ENCODE peak calls at places on chromosomes 7 and 10, in ten cellular contexts. P is ovary; F is H9; I is CD4-positive, alpha-beta memory T cell; Y is CD8-positive, alpha-beta T cell; T is tibial nerve; D is hepatocyte; B is endodermal cell; E is uterus; Q is aorta. R is an unnamed sample.

GRCh38 chr7:138170298-138170697 is 94.0 kb downstream of the AKR1D1 start:
- DNase-seq in P (no peak), F (peak; percentile 40), I (no peak), Y (no peak), T (no peak), D (no peak), B (peak; percentile 70), E (no peak), Q (no peak), R (no peak)

GRCh38 chr7:120805636-120806388 is 52.1 kb downstream of the TSPAN12 start:
- DNase-seq in P (peak; percentile 26), F (peak; percentile 63), I (peak; percentile 40), Y (peak; percentile 54), T (peak; percentile 69), D (peak; percentile 74), B (peak; percentile 86), E (peak; percentile 26), Q (no peak), R (no peak)

GRCh38 chr10:71285180-71285545 is 33.9 kb upstream of the SLC29A3 start:
- DNase-seq in P (peak; percentile 69), F (peak; percentile 79), I (no peak), Y (no peak), T (peak; percentile 23), D (peak; percentile 81), B (peak; percentile 90), E (peak; percentile 58), Q (no peak), R (no peak)

GRCh38 chr7:151451626-151452025 is 11.7 kb upstream of the CRYGN start:
- DNase-seq in P (peak; percentile 12), F (peak; percentile 24), I (no peak), Y (no peak), T (no peak), D (no peak), B (no peak), E (no peak), Q (no peak), R (no peak)

GRCh38 chr7:92425311-92425947 is 21.9 kb upstream of the GATAD1 start:
- DNase-seq in P (peak; percentile 15), F (peak; percentile 73), I (no peak), Y (no peak), T (no peak), D (no peak), B (peak; percentile 80), E (no peak), Q (no peak), R (no peak)

GRCh38 chr10:114489521-114490310 is 85.4 kb upstream of the AFAP1L2 start:
- DNase-seq in P (no peak), F (peak; percentile 75), I (no peak), Y (no peak), T (no peak), D (no peak), B (peak; percentile 63), E (no peak), Q (no peak), R (no peak)

GRCh38 chr10:91603931-91604331 is 28.9 kb downstream of the PPP1R3C start:
- DNase-seq in P (no peak), F (no peak), I (no peak), Y (no peak), T (no peak), D (peak; percentile 25), B (no peak), E (no peak), Q (no peak), R (no peak)

GRCh38 chr7:158957921-158958471 is 101.6 kb downstream of the DYNC2I1 start:
- DNase-seq in P (no peak), F (peak; percentile 74), I (peak; percentile 54), Y (peak; percentile 54), T (no peak), D (no peak), B (peak; percentile 61), E (no peak), Q (no peak), R (no peak)

GRCh38 chr7:114419441-114420107 is 5.0 kb downstream of the FOXP2 start:
- DNase-seq in P (no peak), F (no peak), I (no peak), Y (no peak), T (no peak), D (no peak), B (no peak), E (no peak), Q (no peak), R (no peak)

GRCh38 chr7:92665926-92666325 is 75.7 kb upstream of the FAM133B start:
- DNase-seq in P (no peak), F (no peak), I (no peak), Y (no peak), T (no peak), D (no peak), B (no peak), E (no peak), Q (no peak), R (no peak)

GRCh38 chr10:43940898-43941777 is 292.5 kb upstream of the ZNF32 start:
- DNase-seq in P (no peak), F (peak; percentile 7), I (no peak), Y (peak; percentile 37), T (no peak), D (no peak), B (peak; percentile 16), E (no peak), Q (no peak), R (no peak)

GRCh38 chr7:157138424-157139141 is at the start of gene UBE3C:
- DNase-seq in P (peak; percentile 96), F (peak; percentile 87), I (peak; percentile 88), Y (peak; percentile 94), T (peak; percentile 79), D (peak; percentile 96), B (peak; percentile 93), E (peak; percentile 92), Q (peak; percentile 95), R (peak; percentile 86)

DNA sequence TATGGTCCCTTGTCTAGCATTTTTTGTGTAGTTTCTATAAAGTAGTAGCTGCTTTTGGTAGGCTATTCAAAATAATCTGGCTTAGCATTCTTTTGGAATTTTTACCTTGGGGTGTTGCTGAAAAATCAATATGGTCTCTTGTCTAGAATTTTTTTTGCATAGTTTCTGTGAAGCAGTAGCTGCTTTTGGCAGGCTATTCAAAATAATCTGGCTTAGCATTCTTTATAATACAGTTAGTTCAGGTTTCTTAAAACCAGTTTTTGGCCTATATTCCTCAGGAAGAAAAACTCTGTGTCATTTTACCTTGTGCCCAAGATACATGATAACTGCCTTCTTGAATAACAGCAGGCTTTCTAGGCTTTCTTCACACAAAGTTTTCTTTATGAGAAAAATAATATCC is 302.0 kb downstream of the SUGCT start:
- DNase-seq in P (no peak), F (no peak), I (no peak), Y (no peak), T (no peak), D (no peak), B (no peak), E (no peak), Q (no peak), R (no peak)
- H3K27ac ChIP-seq in P (no peak overlapping the region), F (no peak overlapping the region), I (no peak overlapping the region), Y (no peak overlapping the region), T (no peak overlapping the region), D (peak overlapping the region; percentile 52), B (no peak overlapping the region), E (peak overlapping the region; percentile 1), Q (no peak overlapping the region), R (no peak overlapping the region)

GRCh38 chr10:79095316-79095715 is 26.6 kb downstream of the ZMIZ1 start:
- DNase-seq in P (no peak), F (no peak), I (no peak), Y (no peak), T (no peak), D (no peak), B (no peak), E (no peak), Q (no peak), R (no peak)
- H3K4me1 ChIP-seq in P (peaks cover 54% of the 10 kb centered on the region), F (peaks cover 5% of the 10 kb centered on the region), I (peaks cover 31% of the 10 kb centered on the region), Y (no peaks in the 10 kb centered on the region), T (peaks cover 99% of the 10 kb centered on the region), D (peaks cover 32% of the 10 kb centered on the region), B (peaks cover 21% of the 10 kb centered on the region), E (peaks cover 42% of the 10 kb centered on the region), Q (no peaks in the 10 kb centered on the region), R (peaks cover 13% of the 10 kb centered on the region)

GRCh38 chr7:33805630-33806233 is 99.6 kb upstream of the BMPER start:
- DNase-seq in P (no peak), F (no peak), I (no peak), Y (no peak), T (peak; percentile 41), D (peak; percentile 15), B (no peak), E (peak; percentile 31), Q (peak; percentile 45), R (no peak)
- H3K27ac ChIP-seq in P (no peak overlapping the region), F (no peak overlapping the region), I (no peak overlapping the region), Y (no peak overlapping the region), T (peak overlapping the region; percentile 38), D (no peak overlapping the region), B (no peak overlapping the region), E (peak overlapping the region; percentile 46), Q (no peak overlapping the region), R (no peak overlapping the region)

GRCh38 chr7:5497158-5498103 is 73.8 kb upstream of the TNRC18 start:
- DNase-seq in P (no peak), F (no peak), I (no peak), Y (no peak), T (no peak), D (peak; percentile 46), B (peak; percentile 70), E (no peak), Q (no peak), R (no peak)
- H3K4me1 ChIP-seq in P (peaks cover 3% of the 10 kb centered on the region), F (peaks cover 2% of the 10 kb centered on the region), I (peaks cover 16% of the 10 kb centered on the region), Y (peaks cover 28% of the 10 kb centered on the region), T (peaks cover 22% of the 10 kb centered on the region), D (peaks cover 12% of the 10 kb centered on the region), B (peaks cover 5% of the 10 kb centered on the region), E (peaks cover 4% of the 10 kb centered on the region), Q (no peaks in the 10 kb centered on the region), R (peaks cover 7% of the 10 kb centered on the region)

GRCh38 chr7:116812905-116813304 is 49.5 kb upstream of the CAPZA2 start:
- DNase-seq in P (no peak), F (no peak), I (no peak), Y (no peak), T (no peak), D (peak; percentile 54), B (no peak), E (no peak), Q (no peak), R (no peak)
- H3K27ac ChIP-seq in P (no peak overlapping the region), F (no peak overlapping the region), I (no peak overlapping the region), Y (no peak overlapping the region), T (no peak overlapping the region), D (peak overlapping the region; percentile 85), B (no peak overlapping the region), E (no peak overlapping the region), Q (no peak overlapping the region), R (no peak overlapping the region)

R was measured in effector memory CD4-positive, alpha-beta T cell.